ENCODE peak calls at places on chromosomes 5 and 9, in nine cellular contexts. Q, C, E, X, O, S, J, G and I are unnamed samples.

GRCh38 chr9:109968702-109969450 is 188.9 kb downstream of the PALM2AKAP2 start:
- DNase-seq in Q (no peak), C (no peak), E (peak), X (no peak), O (no peak), S (no peak), J (no peak), G (no peak), I (peak)

GRCh38 chr9:35935261-35935660 is 22.7 kb downstream of the OR2S2 start:
- DNase-seq in Q (no peak), C (no peak), E (no peak), X (no peak), O (no peak), S (no peak), J (no peak), G (no peak), I (no peak)

GRCh38 chr5:392431-392988 is 50.5 kb upstream of the EXOC3 start:
- DNase-seq in Q (no peak), C (peak), E (no peak), X (no peak), O (no peak), S (peak), J (no peak), G (no peak), I (peak)

GRCh38 chr5:122844916-122845252 is 529 bp upstream of the SNX24 start:
- DNase-seq in Q (no peak), C (no peak), E (peak), X (no peak), O (no peak), S (no peak), J (peak), G (peak), I (no peak)

GRCh38 chr5:80300125-80300524 is 19.7 kb upstream of the SPZ1 start:
- DNase-seq in Q (no peak), C (no peak), E (no peak), X (no peak), O (no peak), S (no peak), J (no peak), G (no peak), I (no peak)

GRCh38 chr5:130231786-130232185 is 327.5 kb downstream of the CHSY3 start:
- DNase-seq in Q (no peak), C (no peak), E (no peak), X (no peak), O (no peak), S (no peak), J (no peak), G (no peak), I (no peak)

GRCh38 chr5:470961-471749 is 28.2 kb downstream of the EXOC3 start:
- DNase-seq in Q (no peak), C (peak), E (no peak), X (no peak), O (peak), S (no peak), J (no peak), G (no peak), I (no peak)

GRCh38 chr5:163362806-163363788 is 74.3 kb upstream of the CCNG1 start:
- DNase-seq in Q (no peak), C (no peak), E (no peak), X (no peak), O (no peak), S (no peak), J (no peak), G (no peak), I (no peak)

GRCh38 chr9:35611230-35611797 is 6.3 kb downstream of the TESK1 start:
- DNase-seq in Q (peak), C (peak), E (peak), X (peak), O (peak), S (peak), J (peak), G (peak), I (no peak)

GRCh38 chr5:138934971-138935370 is 59.8 kb upstream of the LRRTM2 start:
- DNase-seq in Q (no peak), C (no peak), E (no peak), X (no peak), O (no peak), S (no peak), J (no peak), G (no peak), I (no peak)

GRCh38 chr5:138929571-138929955 is 54.4 kb upstream of the LRRTM2 start:
- DNase-seq in Q (no peak), C (no peak), E (no peak), X (no peak), O (no peak), S (no peak), J (no peak), G (no peak), I (no peak)

GRCh38 chr5:138930371-138931097 is 55.4 kb upstream of the LRRTM2 start:
- DNase-seq in Q (no peak), C (no peak), E (no peak), X (no peak), O (no peak), S (no peak), J (no peak), G (no peak), I (no peak)

GRCh38 chr5:138933522-138934290 is 58.6 kb upstream of the LRRTM2 start:
- DNase-seq in Q (no peak), C (peak), E (no peak), X (no peak), O (no peak), S (no peak), J (no peak), G (no peak), I (no peak)

GRCh38 chr5:138932171-138932810 is 57.2 kb upstream of the LRRTM2 start:
- DNase-seq in Q (no peak), C (peak), E (no peak), X (no peak), O (no peak), S (no peak), J (no peak), G (no peak), I (no peak)
- TF ChIP-seq POLR2A in Q (no peak), C (no peak), E (no peak), X (no peak), O (no peak), S (no peak), J (no peak), G (no peak), I (no peak)

DNA sequence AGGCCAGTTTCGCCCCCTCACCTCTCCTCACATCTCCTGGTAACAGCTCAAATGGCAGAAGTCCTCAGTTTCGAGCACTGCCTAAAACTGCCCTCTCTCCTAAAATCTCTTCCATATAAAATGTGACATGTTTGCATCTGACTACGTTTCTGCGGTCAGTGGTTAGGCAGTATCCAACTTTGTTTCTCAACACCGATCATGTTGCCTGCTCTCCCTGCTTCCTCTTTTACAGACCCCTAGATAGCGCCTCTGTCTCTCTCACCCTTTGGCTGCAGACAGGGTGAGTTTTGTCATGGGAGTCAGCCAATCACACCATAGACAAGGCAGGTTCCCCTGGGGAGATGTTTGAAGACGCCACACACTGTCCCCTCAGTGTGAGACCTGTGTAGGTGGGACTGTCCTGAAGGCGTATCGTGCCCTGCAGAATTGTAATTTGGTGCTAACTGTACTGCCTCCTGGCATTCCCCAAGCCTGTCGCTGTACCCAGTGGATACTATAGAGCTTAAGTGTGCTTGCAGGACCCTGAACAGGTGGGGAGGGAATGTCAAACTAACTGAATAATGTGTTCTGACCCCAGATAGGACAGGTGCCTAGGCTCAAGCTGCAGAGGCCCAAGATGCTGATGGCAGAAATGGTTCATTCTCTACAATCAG is 1.1 kb downstream of the HEXB start:
- DNase-seq in Q (peak), C (no peak), E (no peak), X (peak), O (peak), S (no peak), J (no peak), G (no peak), I (no peak)
- TF ChIP-seq POLR2A in Q (no peak), C (no peak), E (no peak), X (no peak), O (no peak), S (no peak), J (no peak), G (no peak), I (no peak)

GRCh38 chr5:71693828-71694427 is 25.1 kb upstream of the CARTPT start:
- DNase-seq in Q (no peak), C (no peak), E (no peak), X (peak), O (no peak), S (no peak), J (no peak), G (no peak), I (no peak)
- TF ChIP-seq POLR2A in Q (no peak), C (no peak), E (no peak), X (no peak), O (no peak), S (no peak), J (no peak), G (no peak), I (no peak)

DNA sequence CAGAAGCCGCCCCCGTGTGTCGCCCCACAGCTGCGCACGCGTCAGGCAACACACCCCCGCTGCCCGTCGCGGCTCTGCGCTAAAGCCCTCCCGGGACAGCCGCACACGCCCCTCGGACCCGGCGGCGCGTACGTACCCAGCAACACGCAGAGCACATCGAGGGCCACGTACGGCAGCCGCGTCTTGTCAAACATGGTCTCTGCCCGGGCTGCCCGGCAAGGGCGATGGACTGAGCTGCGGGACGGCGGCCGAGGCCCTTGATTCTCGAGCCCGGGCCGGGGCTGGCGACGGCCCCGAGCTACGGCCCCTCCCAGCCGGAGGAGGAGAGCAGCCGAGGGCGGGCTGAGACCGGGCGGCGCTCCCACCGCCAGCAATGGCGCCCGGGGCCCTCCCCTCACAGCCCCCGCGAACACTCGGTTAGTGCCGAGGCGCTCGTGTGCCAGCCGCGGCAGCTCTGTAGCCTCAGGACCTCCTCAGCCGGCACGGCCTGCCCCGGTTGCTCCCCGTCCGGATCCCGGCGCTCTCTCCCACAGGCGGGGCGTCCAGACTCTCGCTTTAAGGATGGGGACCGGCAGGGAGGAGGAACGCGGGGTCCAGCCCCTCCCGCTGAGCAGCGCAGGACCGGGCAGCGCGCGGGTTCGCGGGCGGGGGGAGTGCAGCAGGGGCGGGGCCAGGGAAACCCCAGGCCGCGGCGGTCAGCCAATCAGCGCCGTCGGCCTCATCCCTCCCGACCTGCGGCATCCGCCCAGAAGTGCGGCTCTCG is at the start of gene PLPP1:
- DNase-seq in Q (peak), C (peak), E (peak), X (peak), O (peak), S (peak), J (peak), G (peak), I (peak)
- TF ChIP-seq POLR2A in Q (no peak), C (no peak), E (peak), X (no peak), O (peak), S (peak), J (peak), G (peak), I (peak)

GRCh38 chr5:179559280-179560252 is 9.2 kb downstream of the RUFY1 start:
- DNase-seq in Q (peak), C (peak), E (peak), X (no peak), O (peak), S (peak), J (peak), G (peak), I (peak)
- TF ChIP-seq POLR2A in Q (peak), C (no peak), E (peak), X (no peak), O (peak), S (peak), J (peak), G (peak), I (peak)

DNA sequence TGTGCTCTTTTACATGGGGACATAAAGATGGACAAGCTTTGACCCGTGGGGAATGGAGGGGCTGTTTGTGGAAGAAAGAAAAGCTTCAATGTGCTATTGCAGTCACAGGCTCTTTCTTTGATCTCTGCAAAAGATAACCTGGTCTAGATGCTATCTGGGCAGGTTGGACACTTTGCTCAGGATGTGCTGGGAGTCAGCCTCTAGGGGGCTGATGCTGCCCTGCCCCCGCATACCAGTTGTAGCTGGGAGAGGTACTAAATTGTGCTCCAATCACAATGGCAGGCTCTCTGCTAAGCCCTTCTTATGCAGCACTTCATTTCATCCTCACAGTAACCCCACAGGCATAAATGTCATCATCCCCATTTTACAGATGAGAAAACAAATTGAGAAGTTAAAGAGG is 67.2 kb downstream of the PSD2 start:
- DNase-seq in Q (no peak), C (no peak), E (no peak), X (no peak), O (no peak), S (no peak), J (no peak), G (no peak), I (no peak)
- TF ChIP-seq POLR2A in Q (no peak), C (no peak), E (no peak), X (no peak), O (no peak), S (no peak), J (no peak), G (no peak), I (no peak)